ENCODE peak calls at places on chromosomes 4 and X, in five cellular contexts. One of them, this sample, is unnamed.

GRCh38 chr4:3037957-3038451 is 36.3 kb downstream of the HTT-AS start:
- DNase-seq in ELR: no peak
- DNase-seq in AG04450: no peak
- DNase-seq in fibroblast of lung: no peak
- DNase-seq in NCI-H510A treated with DMSO at 0.1 percent for 48 hours: no peak
- DNase-seq in this sample: no peak

GRCh38 chr4:78610546-78611214 is 59.1 kb downstream of the ANXA3 start:
- DNase-seq in ELR: peak; percentile 52
- DNase-seq in AG04450: no peak
- DNase-seq in fibroblast of lung: peak; percentile 67
- DNase-seq in NCI-H510A treated with DMSO at 0.1 percent for 48 hours: peak; percentile 36
- DNase-seq in this sample: peak; percentile 31

GRCh38 chr4:10079256-10079655 is 37.3 kb downstream of the WDR1 start:
- DNase-seq in ELR: no peak
- DNase-seq in AG04450: no peak
- DNase-seq in fibroblast of lung: no peak
- DNase-seq in NCI-H510A treated with DMSO at 0.1 percent for 48 hours: no peak
- DNase-seq in this sample: no peak

GRCh38 chr4:177448850-177449249 is 6.6 kb upstream of the AGA start:
- DNase-seq in ELR: peak; percentile 74
- DNase-seq in AG04450: peak; percentile 24
- DNase-seq in fibroblast of lung: peak; percentile 90
- DNase-seq in NCI-H510A treated with DMSO at 0.1 percent for 48 hours: no peak
- DNase-seq in this sample: no peak

GRCh38 chrX:10756365-10756915 is 136.1 kb upstream of the MID1 start:
- DNase-seq in ELR: peak; percentile 86
- DNase-seq in AG04450: peak; percentile 76
- DNase-seq in fibroblast of lung: peak; percentile 96
- DNase-seq in NCI-H510A treated with DMSO at 0.1 percent for 48 hours: no peak
- DNase-seq in this sample: no peak

GRCh38 chrX:49915352-49916222 is 6.8 kb upstream of the CLCN5 start:
- DNase-seq in ELR: peak; percentile 61
- DNase-seq in AG04450: peak; percentile 15
- DNase-seq in fibroblast of lung: peak; percentile 35
- DNase-seq in NCI-H510A treated with DMSO at 0.1 percent for 48 hours: peak; percentile 50
- DNase-seq in this sample: no peak

GRCh38 chr4:147860960-147861359 is 129.1 kb downstream of the ARHGAP10 start:
- DNase-seq in ELR: no peak
- DNase-seq in AG04450: no peak
- DNase-seq in fibroblast of lung: no peak
- DNase-seq in NCI-H510A treated with DMSO at 0.1 percent for 48 hours: no peak
- DNase-seq in this sample: no peak

GRCh38 chr4:77586953-77587383 is 18.7 kb upstream of the CXCL13 start:
- DNase-seq in ELR: no peak
- DNase-seq in AG04450: no peak
- DNase-seq in fibroblast of lung: peak; percentile 30
- DNase-seq in NCI-H510A treated with DMSO at 0.1 percent for 48 hours: peak; percentile 6
- DNase-seq in this sample: no peak

GRCh38 chr4:138707746-138708145 is 307.8 kb upstream of the NOCT start:
- DNase-seq in ELR: no peak
- DNase-seq in AG04450: no peak
- DNase-seq in fibroblast of lung: peak; percentile 15
- DNase-seq in NCI-H510A treated with DMSO at 0.1 percent for 48 hours: no peak
- DNase-seq in this sample: no peak

GRCh38 chrX:1535241-1536041 is 1.5 kb downstream of the P2RY8 start:
- DNase-seq in ELR: no peak
- DNase-seq in AG04450: no peak
- DNase-seq in fibroblast of lung: no peak
- DNase-seq in NCI-H510A treated with DMSO at 0.1 percent for 48 hours: no peak
- DNase-seq in this sample: no peak

GRCh38 chr4:5526070-5526831 is 182.1 kb downstream of the EVC2 start:
- DNase-seq in ELR: no peak
- DNase-seq in AG04450: no peak
- DNase-seq in fibroblast of lung: peak; percentile 12
- DNase-seq in NCI-H510A treated with DMSO at 0.1 percent for 48 hours: no peak
- DNase-seq in this sample: no peak

GRCh38 chr4:180751009-180751408 is 1492.2 kb upstream of the TENM3 start:
- DNase-seq in ELR: peak; percentile 15
- DNase-seq in AG04450: peak; percentile 6
- DNase-seq in fibroblast of lung: peak; percentile 92
- DNase-seq in NCI-H510A treated with DMSO at 0.1 percent for 48 hours: no peak
- DNase-seq in this sample: no peak

GRCh38 chr4:119300072-119300387 is 21.9 kb downstream of the FABP2 start:
- DNase-seq in ELR: peak; percentile 44
- DNase-seq in AG04450: no peak
- DNase-seq in fibroblast of lung: peak; percentile 65
- DNase-seq in NCI-H510A treated with DMSO at 0.1 percent for 48 hours: no peak
- DNase-seq in this sample: no peak

GRCh38 chr4:169765845-169766244 is 8.1 kb upstream of the HPF1 start:
- DNase-seq in ELR: peak; percentile 7
- DNase-seq in AG04450: no peak
- DNase-seq in fibroblast of lung: no peak
- DNase-seq in NCI-H510A treated with DMSO at 0.1 percent for 48 hours: no peak
- DNase-seq in this sample: no peak

GRCh38 chr4:6509587-6509986 is 37.2 kb upstream of the PPP2R2C start:
- DNase-seq in ELR: peak; percentile 4
- DNase-seq in AG04450: no peak
- DNase-seq in fibroblast of lung: peak; percentile 21
- DNase-seq in NCI-H510A treated with DMSO at 0.1 percent for 48 hours: no peak
- DNase-seq in this sample: peak; percentile 5

GRCh38 chr4:56976878-56977320 is 507 bp downstream of the NOA1 start:
- DNase-seq in ELR: no peak
- DNase-seq in AG04450: no peak
- DNase-seq in fibroblast of lung: no peak
- DNase-seq in NCI-H510A treated with DMSO at 0.1 percent for 48 hours: peak; percentile 41
- DNase-seq in this sample: no peak

GRCh38 chr4:96194993-96195392 is 355.1 kb downstream of the PDHA2 start:
- DNase-seq in ELR: no peak
- DNase-seq in AG04450: no peak
- DNase-seq in fibroblast of lung: peak; percentile 58
- DNase-seq in NCI-H510A treated with DMSO at 0.1 percent for 48 hours: no peak
- DNase-seq in this sample: no peak

GRCh38 chr4:18882468-18882867 is 860.9 kb upstream of the LCORL start:
- DNase-seq in ELR: peak; percentile 88
- DNase-seq in AG04450: peak; percentile 34
- DNase-seq in fibroblast of lung: peak; percentile 93
- DNase-seq in NCI-H510A treated with DMSO at 0.1 percent for 48 hours: no peak
- DNase-seq in this sample: peak; percentile 38

GRCh38 chr4:2830632-2831610 is 12.7 kb upstream of the ADD1 start:
- DNase-seq in ELR: no peak
- DNase-seq in AG04450: no peak
- DNase-seq in fibroblast of lung: no peak
- DNase-seq in NCI-H510A treated with DMSO at 0.1 percent for 48 hours: no peak
- DNase-seq in this sample: no peak

GRCh38 chrX:12987340-12987739 is 12.4 kb downstream of the TMSB4X start:
- DNase-seq in ELR: no peak
- DNase-seq in AG04450: no peak
- DNase-seq in fibroblast of lung: no peak
- DNase-seq in NCI-H510A treated with DMSO at 0.1 percent for 48 hours: no peak
- DNase-seq in this sample: no peak

This sample was measured in HS-27A.